ENCODE peak calls at places on chromosome 18, in four cellular contexts. One of them, this sample, is unnamed.
A peak's percentile ranks its signal among the peaks of the same experiment; 100 is the strongest.

GRCh38 chr18:907880-908512 is 3.3 kb downstream of the ADCYAP1 start:
- DNase-seq in iris pigment epithelial cell: no peak
- DNase-seq in T-helper 9 cell: no peak
- DNase-seq in activated gamma-delta T cell treated with Interleukin-2 at 50 U/mL for 16 hours: no peak
- DNase-seq in this sample: no peak

GRCh38 chr18:55275042-55275897 is 312.7 kb downstream of the TCF4 start:
- DNase-seq in T-helper 9 cell: no peak
- DNase-seq in iris pigment epithelial cell: peak; percentile 73
- DNase-seq in activated gamma-delta T cell treated with Interleukin-2 at 50 U/mL for 16 hours: no peak
- DNase-seq in this sample: no peak

GRCh38 chr18:31679806-31680793 is 4.3 kb downstream of the B4GALT6 start:
- DNase-seq in iris pigment epithelial cell: no peak
- DNase-seq in activated gamma-delta T cell treated with Interleukin-2 at 50 U/mL for 16 hours: no peak
- DNase-seq in T-helper 9 cell: no peak
- DNase-seq in this sample: no peak

GRCh38 chr18:65751145-65752085 is 603 bp downstream of the CDH7 start:
- DNase-seq in activated gamma-delta T cell treated with Interleukin-2 at 50 U/mL for 16 hours: no peak
- DNase-seq in T-helper 9 cell: no peak
- DNase-seq in iris pigment epithelial cell: peak; percentile 3
- DNase-seq in this sample: no peak

GRCh38 chr18:8814206-8814605 is 108.8 kb downstream of the MTCL1 start:
- DNase-seq in activated gamma-delta T cell treated with Interleukin-2 at 50 U/mL for 16 hours: no peak
- DNase-seq in T-helper 9 cell: no peak
- DNase-seq in iris pigment epithelial cell: peak; percentile 47
- DNase-seq in this sample: no peak

GRCh38 chr18:6509417-6510198 is 94.9 kb upstream of the L3MBTL4 start:
- DNase-seq in T-helper 9 cell: no peak
- DNase-seq in iris pigment epithelial cell: peak; percentile 3
- DNase-seq in activated gamma-delta T cell treated with Interleukin-2 at 50 U/mL for 16 hours: no peak
- DNase-seq in this sample: no peak

GRCh38 chr18:1585881-1586488 is 681.3 kb downstream of the ADCYAP1 start:
- DNase-seq in iris pigment epithelial cell: peak; percentile 46
- DNase-seq in T-helper 9 cell: no peak
- DNase-seq in activated gamma-delta T cell treated with Interleukin-2 at 50 U/mL for 16 hours: no peak
- DNase-seq in this sample: no peak

GRCh38 chr18:24869285-24869684 is 408.8 kb downstream of the HRH4 start:
- DNase-seq in T-helper 9 cell: no peak
- DNase-seq in iris pigment epithelial cell: no peak
- DNase-seq in activated gamma-delta T cell treated with Interleukin-2 at 50 U/mL for 16 hours: no peak
- DNase-seq in this sample: no peak

GRCh38 chr18:63725682-63726480 is 23.1 kb downstream of the SERPINB11 start:
- DNase-seq in activated gamma-delta T cell treated with Interleukin-2 at 50 U/mL for 16 hours: no peak
- DNase-seq in T-helper 9 cell: no peak
- DNase-seq in iris pigment epithelial cell: no peak
- DNase-seq in this sample: no peak

GRCh38 chr18:59990121-59990818 is 90.5 kb downstream of the PMAIP1 start:
- DNase-seq in activated gamma-delta T cell treated with Interleukin-2 at 50 U/mL for 16 hours: no peak
- DNase-seq in T-helper 9 cell: no peak
- DNase-seq in iris pigment epithelial cell: no peak
- DNase-seq in this sample: no peak

GRCh38 chr18:13183790-13184189 is 34.8 kb upstream of the LDLRAD4 start:
- DNase-seq in activated gamma-delta T cell treated with Interleukin-2 at 50 U/mL for 16 hours: no peak
- DNase-seq in T-helper 9 cell: no peak
- DNase-seq in iris pigment epithelial cell: no peak
- DNase-seq in this sample: no peak

GRCh38 chr18:79186649-79187048 is 117.5 kb downstream of the ATP9B start:
- DNase-seq in iris pigment epithelial cell: no peak
- DNase-seq in T-helper 9 cell: no peak
- DNase-seq in activated gamma-delta T cell treated with Interleukin-2 at 50 U/mL for 16 hours: no peak
- DNase-seq in this sample: no peak

GRCh38 chr18:22282311-22283235 is 113.2 kb downstream of the GATA6 start:
- DNase-seq in iris pigment epithelial cell: peak; percentile 97
- DNase-seq in T-helper 9 cell: no peak
- DNase-seq in activated gamma-delta T cell treated with Interleukin-2 at 50 U/mL for 16 hours: peak; percentile 31
- DNase-seq in this sample: peak; percentile 38

GRCh38 chr18:76476665-76477561 is 18.1 kb downstream of the ZNF516 start:
- DNase-seq in activated gamma-delta T cell treated with Interleukin-2 at 50 U/mL for 16 hours: no peak
- DNase-seq in T-helper 9 cell: no peak
- DNase-seq in iris pigment epithelial cell: peak; percentile 97
- DNase-seq in this sample: no peak

GRCh38 chr18:28124239-28125029 is 52.5 kb downstream of the CDH2 start:
- DNase-seq in activated gamma-delta T cell treated with Interleukin-2 at 50 U/mL for 16 hours: no peak
- DNase-seq in iris pigment epithelial cell: peak; percentile 63
- DNase-seq in T-helper 9 cell: no peak
- DNase-seq in this sample: no peak

GRCh38 chr18:70249118-70249517 is 39.7 kb upstream of the SOCS6 start:
- DNase-seq in iris pigment epithelial cell: peak; percentile 67
- DNase-seq in T-helper 9 cell: no peak
- DNase-seq in activated gamma-delta T cell treated with Interleukin-2 at 50 U/mL for 16 hours: no peak
- DNase-seq in this sample: no peak

GRCh38 chr18:79366177-79367094 is 29.3 kb upstream of the NFATC1 start:
- DNase-seq in T-helper 9 cell: no peak
- DNase-seq in activated gamma-delta T cell treated with Interleukin-2 at 50 U/mL for 16 hours: no peak
- DNase-seq in iris pigment epithelial cell: peak; percentile 86
- DNase-seq in this sample: no peak

GRCh38 chr18:68604256-68604655 is 110.7 kb downstream of the TMX3 start:
- DNase-seq in T-helper 9 cell: no peak
- DNase-seq in iris pigment epithelial cell: peak; percentile 35
- DNase-seq in activated gamma-delta T cell treated with Interleukin-2 at 50 U/mL for 16 hours: no peak
- DNase-seq in this sample: no peak

GRCh38 chr18:48773821-48774220 is 176.9 kb downstream of the SMAD7 start:
- DNase-seq in T-helper 9 cell: no peak
- DNase-seq in iris pigment epithelial cell: no peak
- DNase-seq in activated gamma-delta T cell treated with Interleukin-2 at 50 U/mL for 16 hours: no peak
- DNase-seq in this sample: no peak

GRCh38 chr18:26652501-26652900 is 104.1 kb upstream of the KCTD1 start:
- DNase-seq in T-helper 9 cell: no peak
- DNase-seq in iris pigment epithelial cell: no peak
- DNase-seq in activated gamma-delta T cell treated with Interleukin-2 at 50 U/mL for 16 hours: no peak
- DNase-seq in this sample: no peak

GRCh38 chr18:69401475-69402218 is 959 bp downstream of the DOK6 start:
- DNase-seq in T-helper 9 cell: no peak
- DNase-seq in activated gamma-delta T cell treated with Interleukin-2 at 50 U/mL for 16 hours: no peak
- DNase-seq in iris pigment epithelial cell: peak; percentile 11
- DNase-seq in this sample: no peak

GRCh38 chr18:63236990-63237389 is 82.6 kb downstream of the BCL2 start:
- DNase-seq in T-helper 9 cell: no peak
- DNase-seq in iris pigment epithelial cell: no peak
- DNase-seq in activated gamma-delta T cell treated with Interleukin-2 at 50 U/mL for 16 hours: no peak
- DNase-seq in this sample: no peak

GRCh38 chr18:44594779-44595467 is 85.8 kb upstream of the SETBP1 start:
- DNase-seq in T-helper 9 cell: no peak
- DNase-seq in activated gamma-delta T cell treated with Interleukin-2 at 50 U/mL for 16 hours: no peak
- DNase-seq in iris pigment epithelial cell: peak; percentile 75
- DNase-seq in this sample: no peak

GRCh38 chr18:43886341-43886740 is 609.1 kb upstream of the SYT4 start:
- DNase-seq in iris pigment epithelial cell: no peak
- DNase-seq in activated gamma-delta T cell treated with Interleukin-2 at 50 U/mL for 16 hours: no peak
- DNase-seq in T-helper 9 cell: no peak
- DNase-seq in this sample: no peak

GRCh38 chr18:79257480-79257879 is 138.2 kb upstream of the NFATC1 start:
- DNase-seq in T-helper 9 cell: no peak
- DNase-seq in iris pigment epithelial cell: no peak
- DNase-seq in activated gamma-delta T cell treated with Interleukin-2 at 50 U/mL for 16 hours: no peak
- DNase-seq in this sample: no peak

GRCh38 chr18:34098109-34098508 is 126.6 kb downstream of the NOL4 start:
- DNase-seq in T-helper 9 cell: no peak
- DNase-seq in activated gamma-delta T cell treated with Interleukin-2 at 50 U/mL for 16 hours: no peak
- DNase-seq in iris pigment epithelial cell: no peak
- DNase-seq in this sample: no peak

GRCh38 chr18:47184419-47185050 is 8.4 kb upstream of the IER3IP1 start:
- DNase-seq in T-helper 9 cell: no peak
- DNase-seq in iris pigment epithelial cell: peak; percentile 72
- DNase-seq in activated gamma-delta T cell treated with Interleukin-2 at 50 U/mL for 16 hours: no peak
- DNase-seq in this sample: no peak

GRCh38 chr18:67771271-67771670 is 254.8 kb upstream of the DSEL start:
- DNase-seq in activated gamma-delta T cell treated with Interleukin-2 at 50 U/mL for 16 hours: no peak
- DNase-seq in T-helper 9 cell: no peak
- DNase-seq in iris pigment epithelial cell: peak; percentile 84
- DNase-seq in this sample: no peak

GRCh38 chr18:77038182-77038581 is 94.4 kb downstream of the MBP start:
- DNase-seq in iris pigment epithelial cell: no peak
- DNase-seq in activated gamma-delta T cell treated with Interleukin-2 at 50 U/mL for 16 hours: no peak
- DNase-seq in T-helper 9 cell: no peak
- DNase-seq in this sample: no peak

GRCh38 chr18:47754311-47755101 is 176.0 kb downstream of the SMAD2 start:
- DNase-seq in T-helper 9 cell: peak; percentile 55
- DNase-seq in iris pigment epithelial cell: no peak
- DNase-seq in activated gamma-delta T cell treated with Interleukin-2 at 50 U/mL for 16 hours: peak; percentile 33
- DNase-seq in this sample: peak; percentile 19

GRCh38 chr18:11310476-11311086 is 161.2 kb upstream of the PIEZO2 start:
- DNase-seq in T-helper 9 cell: no peak
- DNase-seq in activated gamma-delta T cell treated with Interleukin-2 at 50 U/mL for 16 hours: no peak
- DNase-seq in iris pigment epithelial cell: peak; percentile 38
- DNase-seq in this sample: no peak

GRCh38 chr18:63837556-63837955 is 49.9 kb upstream of the SERPINB2 start:
- DNase-seq in activated gamma-delta T cell treated with Interleukin-2 at 50 U/mL for 16 hours: no peak
- DNase-seq in T-helper 9 cell: no peak
- DNase-seq in iris pigment epithelial cell: no peak
- DNase-seq in this sample: no peak

GRCh38 chr18:2978626-2979025 is 34.3 kb downstream of the LPIN2 start:
- DNase-seq in iris pigment epithelial cell: peak; percentile 90
- DNase-seq in T-helper 9 cell: no peak
- DNase-seq in activated gamma-delta T cell treated with Interleukin-2 at 50 U/mL for 16 hours: peak; percentile 28
- DNase-seq in this sample: no peak

GRCh38 chr18:12890500-12890899 is 6.5 kb upstream of the PTPN2 start:
- DNase-seq in iris pigment epithelial cell: peak; percentile 21
- DNase-seq in activated gamma-delta T cell treated with Interleukin-2 at 50 U/mL for 16 hours: no peak
- DNase-seq in T-helper 9 cell: no peak
- DNase-seq in this sample: no peak

GRCh38 chr18:3867768-3868445 is 417.9 kb downstream of the TGIF1 start:
- DNase-seq in iris pigment epithelial cell: no peak
- DNase-seq in activated gamma-delta T cell treated with Interleukin-2 at 50 U/mL for 16 hours: no peak
- DNase-seq in T-helper 9 cell: no peak
- DNase-seq in this sample: no peak

GRCh38 chr18:79769698-79770500 is 27.8 kb upstream of the KCNG2 start:
- DNase-seq in T-helper 9 cell: no peak
- DNase-seq in activated gamma-delta T cell treated with Interleukin-2 at 50 U/mL for 16 hours: no peak
- DNase-seq in iris pigment epithelial cell: no peak
- DNase-seq in this sample: no peak

GRCh38 chr18:69819460-69819859 is 128.2 kb downstream of the CD226 start:
- DNase-seq in activated gamma-delta T cell treated with Interleukin-2 at 50 U/mL for 16 hours: no peak
- DNase-seq in iris pigment epithelial cell: no peak
- DNase-seq in T-helper 9 cell: no peak
- DNase-seq in this sample: no peak

GRCh38 chr18:79890638-79891037 is 60.8 kb downstream of the SLC66A2 start:
- DNase-seq in T-helper 9 cell: no peak
- DNase-seq in activated gamma-delta T cell treated with Interleukin-2 at 50 U/mL for 16 hours: no peak
- DNase-seq in iris pigment epithelial cell: no peak
- DNase-seq in this sample: no peak